ENCODE peak calls at places on chromosomes 3 and 15, in ten cellular contexts. Z, F, W, S, I, N, G, D, H and C are unnamed samples.

GRCh38 chr3:21662403-21662802 is 88.6 kb downstream of the ZNF385D start:
- DNase-seq in W (no peak), I (no peak), D (no peak), F (no peak), G (no peak), N (no peak), S (no peak), H (no peak), Z (no peak), C (no peak)

GRCh38 chr15:66938114-66938830 is 127.1 kb upstream of the SMAD3 start:
- DNase-seq in S (no peak), W (no peak), N (no peak), Z (no peak), H (no peak), I (no peak), F (peak; percentile 40), G (peak; percentile 36), D (no peak), C (peak; percentile 57)

GRCh38 chr3:4703054-4703480 is 209.9 kb downstream of the ITPR1 start:
- DNase-seq in D (no peak), I (no peak), S (no peak), N (no peak), Z (no peak), H (no peak), F (no peak), G (peak; percentile 69), W (no peak), C (no peak)

GRCh38 chr3:122416966-122417365 is 1.1 kb upstream of the WDR5B start:
- DNase-seq in F (no peak), D (no peak), S (no peak), I (no peak), W (no peak), N (peak; percentile 42), G (no peak), Z (no peak), H (no peak), C (no peak)

GRCh38 chr15:42964476-42964875 is 43.9 kb upstream of the TTBK2 start:
- DNase-seq in G (no peak), H (no peak), D (no peak), F (no peak), W (no peak), N (no peak), S (no peak), I (no peak), Z (no peak), C (no peak)

GRCh38 chr3:193592841-193593665 is at the start of gene OPA1:
- DNase-seq in F (peak; percentile 96), H (peak; percentile 99), D (peak; percentile 91), S (peak; percentile 97), G (peak; percentile 99), W (peak; percentile 91), N (peak; percentile 99), Z (peak; percentile 77), I (peak; percentile 99), C (peak; percentile 99)

GRCh38 chr15:78976691-78977090 is 31.8 kb upstream of the CTSH start:
- DNase-seq in H (no peak), N (no peak), W (no peak), G (no peak), I (no peak), Z (no peak), F (no peak), D (no peak), S (no peak), C (no peak)

GRCh38 chr15:32659340-32659831 is 17.9 kb downstream of the SCG5 start:
- DNase-seq in W (peak; percentile 61), I (no peak), H (peak; percentile 73), N (peak; percentile 95), G (no peak), S (peak; percentile 24), D (peak; percentile 89), Z (no peak), F (no peak), C (no peak)

GRCh38 chr15:68314563-68314962 is 37.0 kb downstream of the FEM1B start:
- DNase-seq in S (no peak), F (no peak), I (no peak), D (no peak), H (peak; percentile 66), G (no peak), N (no peak), W (no peak), Z (no peak), C (no peak)

GRCh38 chr15:38899300-38899699 is 334.7 kb upstream of the RASGRP1 start:
- DNase-seq in H (no peak), F (no peak), Z (no peak), D (no peak), I (no peak), N (peak; percentile 27), W (no peak), S (no peak), G (peak; percentile 54), C (no peak)

GRCh38 chr15:25136119-25136518 is 181.3 kb downstream of the SNRPN start:
- DNase-seq in H (no peak), G (peak; percentile 11), S (no peak), N (peak; percentile 54), F (peak; percentile 7), W (no peak), I (no peak), D (no peak), Z (no peak), C (no peak)

GRCh38 chr3:127792664-127793292 is 29.5 kb downstream of the MGLL start:
- DNase-seq in F (no peak), N (peak; percentile 83), H (peak; percentile 78), D (no peak), S (no peak), G (peak; percentile 90), W (no peak), I (peak; percentile 69), Z (no peak), C (no peak)

DNA sequence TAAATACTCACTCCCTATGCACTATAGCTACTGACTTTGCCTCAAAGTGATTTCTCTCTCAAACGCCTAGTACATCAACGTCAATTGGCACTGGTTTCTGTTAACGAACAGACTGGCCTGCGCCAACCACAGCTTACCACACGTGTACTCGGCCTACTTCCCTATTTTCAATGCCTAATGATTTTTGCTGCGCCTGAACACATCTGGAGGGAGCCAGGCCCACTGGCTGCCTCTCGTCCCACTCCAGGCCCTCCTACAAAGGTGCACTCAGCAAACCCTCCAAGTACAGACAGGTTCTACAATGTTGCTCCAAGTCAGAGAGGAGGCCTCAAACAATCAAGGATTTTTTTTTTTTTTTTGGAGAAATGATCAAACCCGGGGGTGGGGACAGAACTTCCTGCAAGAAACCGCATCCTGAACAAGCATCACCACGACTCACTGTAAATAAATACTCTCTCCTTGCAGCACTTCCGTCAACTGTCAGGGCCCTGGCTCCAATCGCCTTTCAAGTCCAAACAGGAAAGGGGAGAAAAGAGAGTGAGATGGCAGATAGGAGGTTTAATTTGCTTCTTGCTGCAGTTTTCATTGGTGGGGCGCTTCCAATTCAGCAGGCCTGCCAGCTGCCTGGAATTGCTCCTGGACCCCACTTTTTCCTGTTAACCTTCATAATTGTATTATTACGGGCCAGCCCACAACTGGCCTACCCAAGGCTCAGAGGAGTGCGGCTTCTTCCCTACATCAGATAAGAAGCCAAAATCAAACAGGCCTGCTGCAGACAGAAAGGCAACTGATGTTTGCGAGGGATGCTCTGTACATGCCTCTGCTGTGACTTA is 139.3 kb downstream of the FOXP1 start:
- DNase-seq in D (peak; percentile 79), H (no peak), F (no peak), G (peak; percentile 73), W (no peak), Z (peak; percentile 95), N (peak; percentile 72), S (no peak), I (no peak), C (peak; percentile 64)
- H3K4me1 ChIP-seq in D (peaks cover 68% of the 10 kb centered on the region), H (no peaks in the 10 kb centered on the region), F (peaks cover 8% of the 10 kb centered on the region), G (peaks cover 32% of the 10 kb centered on the region), W (peaks cover 6% of the 10 kb centered on the region), Z (peaks cover 96% of the 10 kb centered on the region), N (peaks cover 16% of the 10 kb centered on the region), S (peaks cover 2% of the 10 kb centered on the region), I (peaks cover 4% of the 10 kb centered on the region), C (peaks cover under 1% of the 10 kb centered on the region)

DNA sequence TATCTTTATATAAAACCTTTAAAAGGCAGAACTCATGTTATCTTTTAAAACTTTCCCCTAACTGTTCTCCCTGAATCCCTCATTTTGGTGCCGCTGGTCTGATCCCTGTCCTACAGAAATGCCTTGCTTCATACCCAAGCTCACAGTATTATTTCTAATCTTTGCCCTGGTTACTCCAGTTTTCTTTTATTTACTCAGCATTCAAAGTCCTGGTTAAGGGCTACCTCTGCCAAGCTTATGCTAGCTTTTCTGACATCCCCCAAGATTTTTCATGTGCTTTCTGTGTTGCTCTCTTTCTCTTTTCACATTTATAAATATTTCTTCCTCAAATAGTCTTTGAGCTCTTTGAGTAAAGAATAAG is 247.3 kb downstream of the LPP start:
- DNase-seq in D (no peak), I (no peak), F (no peak), S (no peak), H (no peak), W (no peak), G (no peak), Z (no peak), N (no peak), C (no peak)
- H3K4me3 ChIP-seq in D (no peak overlapping the region), I (no peak overlapping the region), F (no peak overlapping the region), S (no peak overlapping the region), H (no peak overlapping the region), W (no peak overlapping the region), G (no peak overlapping the region), Z (no peak overlapping the region), N (no peak overlapping the region), C (no peak overlapping the region)

GRCh38 chr3:171363211-171363610 is 97.0 kb downstream of the TNIK start:
- DNase-seq in N (no peak), H (no peak), I (no peak), Z (no peak), D (no peak), S (no peak), W (no peak), G (no peak), F (no peak), C (no peak)
- H3K4me1 ChIP-seq in N (no peaks in the 10 kb centered on the region), H (no peaks in the 10 kb centered on the region), I (peaks cover 8% of the 10 kb centered on the region), Z (peaks cover 15% of the 10 kb centered on the region), D (no peaks in the 10 kb centered on the region), S (no peaks in the 10 kb centered on the region), W (peaks cover 3% of the 10 kb centered on the region), G (peaks cover 10% of the 10 kb centered on the region), F (peaks cover 5% of the 10 kb centered on the region), C (peaks cover 6% of the 10 kb centered on the region)

GRCh38 chr3:69080233-69080644 is at the start of gene UBA3:
- DNase-seq in G (peak; percentile 90), H (peak; percentile 95), W (peak; percentile 50), Z (peak; percentile 87), S (peak; percentile 84), F (peak; percentile 78), I (peak; percentile 96), D (no peak), N (peak; percentile 96), C (peak; percentile 92)

GRCh38 chr3:69084668-69085542 is at the start of gene ARL6IP5:
- DNase-seq in W (peak; percentile 61), H (peak; percentile 97), G (peak; percentile 96), I (peak; percentile 94), S (peak; percentile 90), N (peak; percentile 94), F (peak; percentile 55), D (no peak), Z (peak; percentile 93), C (peak; percentile 95)

GRCh38 chr3:69084326-69084667 is 440 bp upstream of the ARL6IP5 start:
- DNase-seq in H (no peak), W (peak; percentile 10), S (no peak), F (no peak), G (peak; percentile 79), D (no peak), N (peak; percentile 92), Z (no peak), I (peak; percentile 55), C (peak; percentile 64)

GRCh38 chr3:69081583-69082262 is 1.6 kb upstream of the UBA3 start:
- DNase-seq in N (no peak), S (no peak), I (no peak), Z (no peak), H (no peak), F (peak; percentile 21), D (no peak), W (no peak), G (no peak), C (peak; percentile 73)

GRCh38 chr3:69082805-69083204 is 1.9 kb upstream of the ARL6IP5 start:
- DNase-seq in I (peak; percentile 68), D (no peak), S (no peak), W (no peak), G (peak; percentile 76), F (no peak), Z (peak; percentile 31), N (peak; percentile 79), H (no peak), C (no peak)
- H3K4me3 ChIP-seq in I (no peak overlapping the region), D (peak overlapping the region; percentile 38), S (no peak overlapping the region), W (no peak overlapping the region), G (no peak overlapping the region), F (no peak overlapping the region), Z (no peak overlapping the region), N (peak overlapping the region; percentile 34), H (no peak overlapping the region), C (no peak overlapping the region)